ENCODE peak calls at places on chromosomes 3 and 15, in seven cellular contexts. K, Q, A, V, E, X and T are unnamed samples.

GRCh38 chr3:133377396-133377795 is 22.5 kb upstream of the BFSP2 start:
- DNase-seq in A (no peak), V (peak), Q (peak), K (peak), X (peak), E (peak), T (no peak)

GRCh38 chr3:67381667-67382272 is 272.6 kb downstream of the SUCLG2 start:
- DNase-seq in K (no peak), A (no peak), X (peak), Q (peak), E (no peak), V (peak), T (no peak)

GRCh38 chr3:195906865-195907729 is 1.3 kb downstream of the TNK2 start:
- DNase-seq in Q (no peak), X (no peak), K (no peak), E (no peak), V (no peak), A (peak), T (peak)

GRCh38 chr3:11282250-11283125 is 10.3 kb downstream of the ATG7 start:
- DNase-seq in Q (no peak), K (peak), E (no peak), A (no peak), X (no peak), V (no peak), T (no peak)

GRCh38 chr3:156433910-156434309 is 121.0 kb downstream of the SSR3 start:
- DNase-seq in K (no peak), V (no peak), Q (peak), E (peak), X (no peak), A (no peak), T (no peak)

GRCh38 chr3:169365993-169366915 is 297.3 kb downstream of the MECOM start:
- DNase-seq in X (no peak), V (no peak), A (no peak), Q (no peak), E (no peak), K (no peak), T (no peak)

GRCh38 chr3:9713142-9713541 is 9.5 kb downstream of the CPNE9 start:
- DNase-seq in X (no peak), V (no peak), Q (no peak), E (no peak), A (no peak), K (no peak), T (no peak)

GRCh38 chr15:26179906-26180305 is 316.8 kb upstream of the ATP10A start:
- DNase-seq in V (peak), E (no peak), K (no peak), A (no peak), X (no peak), Q (no peak), T (no peak)

GRCh38 chr3:143775401-143775970 is 72.8 kb downstream of the SLC9A9 start:
- DNase-seq in A (no peak), Q (peak), V (peak), E (peak), X (peak), K (peak), T (no peak)

GRCh38 chr3:66598168-66598567 is 97.3 kb upstream of the LRIG1 start:
- DNase-seq in V (no peak), Q (peak), E (peak), X (no peak), A (no peak), K (peak), T (no peak)

GRCh38 chr3:38011111-38011510 is 18.3 kb downstream of the PLCD1 start:
- DNase-seq in X (no peak), V (no peak), A (no peak), Q (no peak), E (no peak), K (no peak), T (no peak)

GRCh38 chr15:65883571-65883970 is 14.3 kb downstream of the RAB11A start:
- DNase-seq in V (no peak), A (no peak), Q (no peak), K (no peak), E (no peak), X (no peak), T (no peak)

GRCh38 chr3:48596676-48597407 is 1.7 kb upstream of the COL7A1 start:
- DNase-seq in V (no peak), K (no peak), A (no peak), Q (no peak), X (no peak), E (no peak), T (no peak)

GRCh38 chr3:5217824-5218595 is 30.5 kb downstream of the EDEM1 start:
- DNase-seq in Q (peak), X (no peak), V (no peak), K (peak), E (no peak), A (no peak), T (no peak)

GRCh38 chr3:17157713-17158112 is 273.0 kb downstream of the PLCL2 start:
- DNase-seq in Q (peak), V (no peak), X (no peak), E (peak), A (no peak), K (no peak), T (no peak)

GRCh38 chr15:69388259-69388658 is 25.9 kb upstream of the KIF23 start:
- DNase-seq in E (peak), X (peak), K (peak), A (no peak), Q (no peak), V (no peak), T (no peak)

GRCh38 chr15:64004582-64004981 is 41.7 kb downstream of the DAPK2 start:
- DNase-seq in E (no peak), K (peak), V (no peak), X (no peak), A (no peak), Q (peak), T (no peak)

GRCh38 chr15:58269455-58270414 is 131.6 kb downstream of the AQP9 start:
- DNase-seq in X (peak), V (peak), E (peak), A (no peak), K (peak), Q (peak), T (peak)

GRCh38 chr3:189202583-189202982 is 30.8 kb downstream of the TPRG1 start:
- DNase-seq in Q (no peak), A (no peak), E (no peak), K (no peak), V (no peak), X (no peak), T (no peak)

GRCh38 chr3:52221563-52222318 is 3.7 kb downstream of the TLR9 start:
- DNase-seq in V (no peak), X (no peak), A (no peak), Q (no peak), K (no peak), E (no peak), T (no peak)

GRCh38 chr3:13571831-13572750 is 23.2 kb downstream of the FBLN2 start:
- DNase-seq in X (no peak), K (no peak), E (no peak), Q (no peak), V (no peak), A (no peak), T (no peak)

GRCh38 chr3:33911525-33912322 is 113.3 kb downstream of the PDCD6IP start:
- DNase-seq in Q (peak), X (peak), K (no peak), E (peak), A (no peak), V (no peak), T (no peak)

GRCh38 chr15:41462396-41462795 is 31.3 kb upstream of the ITPKA start:
- DNase-seq in X (no peak), K (no peak), E (no peak), A (no peak), V (no peak), Q (peak), T (no peak)